ENCODE peak calls at places on chromosomes 16 and 17, in seven cellular contexts. One of them, this sample, is unnamed.

GRCh38 chr16:19361587-19361986 is 56.1 kb upstream of the TMC5 start:
- DNase-seq in fibroblast of the conjunctiva: no peak
- DNase-seq in tibial nerve: no peak
- DNase-seq in activated effector memory CD4-positive, alpha-beta T cell treated with Interleukin-2 at 50 U/mL for 16 hours: no peak
- DNase-seq in amygdala: no peak
- DNase-seq in Ammon's horn: no peak
- DNase-seq in skeletal muscle cell: no peak
- DNase-seq in this sample: no peak

GRCh38 chr16:11273721-11274324 is 394 bp upstream of the PRM3 start:
- DNase-seq in fibroblast of the conjunctiva: no peak
- DNase-seq in tibial nerve: no peak
- DNase-seq in activated effector memory CD4-positive, alpha-beta T cell treated with Interleukin-2 at 50 U/mL for 16 hours: no peak
- DNase-seq in amygdala: no peak
- DNase-seq in Ammon's horn: no peak
- DNase-seq in skeletal muscle cell: no peak
- DNase-seq in this sample: no peak

GRCh38 chr17:44130693-44131349 is 7.4 kb upstream of the HDAC5 start:
- DNase-seq in fibroblast of the conjunctiva: no peak
- DNase-seq in tibial nerve: no peak
- DNase-seq in activated effector memory CD4-positive, alpha-beta T cell treated with Interleukin-2 at 50 U/mL for 16 hours: no peak
- DNase-seq in amygdala: no peak
- DNase-seq in Ammon's horn: no peak
- DNase-seq in skeletal muscle cell: no peak
- DNase-seq in this sample: no peak

GRCh38 chr17:68184141-68184571 is 63.7 kb upstream of the AMZ2 start:
- DNase-seq in fibroblast of the conjunctiva: no peak
- DNase-seq in tibial nerve: no peak
- DNase-seq in activated effector memory CD4-positive, alpha-beta T cell treated with Interleukin-2 at 50 U/mL for 16 hours: no peak
- DNase-seq in amygdala: no peak
- DNase-seq in Ammon's horn: no peak
- DNase-seq in skeletal muscle cell: no peak
- DNase-seq in this sample: no peak

GRCh38 chr16:86730086-86730485 is 151.7 kb downstream of the FOXL1 start:
- DNase-seq in fibroblast of the conjunctiva: no peak
- DNase-seq in tibial nerve: no peak
- DNase-seq in activated effector memory CD4-positive, alpha-beta T cell treated with Interleukin-2 at 50 U/mL for 16 hours: no peak
- DNase-seq in amygdala: no peak
- DNase-seq in Ammon's horn: no peak
- DNase-seq in skeletal muscle cell: no peak
- DNase-seq in this sample: no peak

GRCh38 chr16:75246504-75247205 is 4.8 kb downstream of the BCAR1 start:
- DNase-seq in fibroblast of the conjunctiva: no peak
- DNase-seq in tibial nerve: no peak
- DNase-seq in activated effector memory CD4-positive, alpha-beta T cell treated with Interleukin-2 at 50 U/mL for 16 hours: no peak
- DNase-seq in amygdala: no peak
- DNase-seq in Ammon's horn: no peak
- DNase-seq in skeletal muscle cell: no peak
- DNase-seq in this sample: no peak

GRCh38 chr16:819336-819735 is 18.8 kb upstream of the GNG13 start:
- DNase-seq in fibroblast of the conjunctiva: no peak
- DNase-seq in tibial nerve: no peak
- DNase-seq in activated effector memory CD4-positive, alpha-beta T cell treated with Interleukin-2 at 50 U/mL for 16 hours: peak
- DNase-seq in amygdala: no peak
- DNase-seq in Ammon's horn: no peak
- DNase-seq in skeletal muscle cell: no peak
- DNase-seq in this sample: no peak

GRCh38 chr17:29645516-29646051 is 22.9 kb upstream of the CORO6 start:
- DNase-seq in fibroblast of the conjunctiva: peak
- DNase-seq in tibial nerve: peak
- DNase-seq in activated effector memory CD4-positive, alpha-beta T cell treated with Interleukin-2 at 50 U/mL for 16 hours: no peak
- DNase-seq in amygdala: no peak
- DNase-seq in Ammon's horn: peak
- DNase-seq in skeletal muscle cell: peak
- DNase-seq in this sample: peak

GRCh38 chr17:40348562-40349476 is 15.7 kb downstream of the GJD3 start:
- DNase-seq in fibroblast of the conjunctiva: no peak
- DNase-seq in tibial nerve: no peak
- DNase-seq in activated effector memory CD4-positive, alpha-beta T cell treated with Interleukin-2 at 50 U/mL for 16 hours: no peak
- DNase-seq in amygdala: peak
- DNase-seq in Ammon's horn: peak
- DNase-seq in skeletal muscle cell: no peak
- DNase-seq in this sample: peak

GRCh38 chr17:72419866-72420774 is 299.3 kb downstream of the SOX9 start:
- DNase-seq in fibroblast of the conjunctiva: no peak
- DNase-seq in tibial nerve: no peak
- DNase-seq in activated effector memory CD4-positive, alpha-beta T cell treated with Interleukin-2 at 50 U/mL for 16 hours: no peak
- DNase-seq in amygdala: no peak
- DNase-seq in Ammon's horn: peak
- DNase-seq in skeletal muscle cell: no peak
- DNase-seq in this sample: no peak

GRCh38 chr17:20122236-20122879 is 113.2 kb downstream of the SPECC1 start:
- DNase-seq in fibroblast of the conjunctiva: no peak
- DNase-seq in tibial nerve: no peak
- DNase-seq in activated effector memory CD4-positive, alpha-beta T cell treated with Interleukin-2 at 50 U/mL for 16 hours: no peak
- DNase-seq in amygdala: no peak
- DNase-seq in Ammon's horn: peak
- DNase-seq in skeletal muscle cell: no peak
- DNase-seq in this sample: peak

GRCh38 chr17:45307290-45308015 is 9.4 kb downstream of the MAP3K14 start:
- DNase-seq in fibroblast of the conjunctiva: peak
- DNase-seq in tibial nerve: peak
- DNase-seq in activated effector memory CD4-positive, alpha-beta T cell treated with Interleukin-2 at 50 U/mL for 16 hours: no peak
- DNase-seq in amygdala: no peak
- DNase-seq in Ammon's horn: peak
- DNase-seq in skeletal muscle cell: peak
- DNase-seq in this sample: peak

GRCh38 chr17:63445571-63446217 is 412 bp downstream of the CYB561 start:
- DNase-seq in fibroblast of the conjunctiva: no peak
- DNase-seq in tibial nerve: no peak
- DNase-seq in activated effector memory CD4-positive, alpha-beta T cell treated with Interleukin-2 at 50 U/mL for 16 hours: peak
- DNase-seq in amygdala: no peak
- DNase-seq in Ammon's horn: no peak
- DNase-seq in skeletal muscle cell: no peak
- DNase-seq in this sample: no peak

GRCh38 chr17:79617304-79617703 is 6.5 kb upstream of the RBFOX3 start:
- DNase-seq in fibroblast of the conjunctiva: no peak
- DNase-seq in tibial nerve: no peak
- DNase-seq in activated effector memory CD4-positive, alpha-beta T cell treated with Interleukin-2 at 50 U/mL for 16 hours: no peak
- DNase-seq in amygdala: no peak
- DNase-seq in Ammon's horn: no peak
- DNase-seq in skeletal muscle cell: no peak
- DNase-seq in this sample: no peak

GRCh38 chr17:57442914-57443571 is 186.7 kb downstream of the MSI2 start:
- DNase-seq in fibroblast of the conjunctiva: no peak
- DNase-seq in tibial nerve: no peak
- DNase-seq in activated effector memory CD4-positive, alpha-beta T cell treated with Interleukin-2 at 50 U/mL for 16 hours: peak
- DNase-seq in amygdala: no peak
- DNase-seq in Ammon's horn: peak
- DNase-seq in skeletal muscle cell: no peak
- DNase-seq in this sample: no peak

GRCh38 chr16:12362482-12363458 is 386.2 kb downstream of the SNX29 start:
- DNase-seq in fibroblast of the conjunctiva: no peak
- DNase-seq in tibial nerve: peak
- DNase-seq in activated effector memory CD4-positive, alpha-beta T cell treated with Interleukin-2 at 50 U/mL for 16 hours: no peak
- DNase-seq in amygdala: no peak
- DNase-seq in Ammon's horn: peak
- DNase-seq in skeletal muscle cell: no peak
- DNase-seq in this sample: peak

GRCh38 chr16:7272567-7273158 is 60.0 kb upstream of the RBFOX1 start:
- DNase-seq in fibroblast of the conjunctiva: no peak
- DNase-seq in tibial nerve: no peak
- DNase-seq in activated effector memory CD4-positive, alpha-beta T cell treated with Interleukin-2 at 50 U/mL for 16 hours: no peak
- DNase-seq in amygdala: no peak
- DNase-seq in Ammon's horn: no peak
- DNase-seq in skeletal muscle cell: no peak
- DNase-seq in this sample: no peak

GRCh38 chr16:85090166-85090565 is 22.1 kb downstream of the CIBAR2 start:
- DNase-seq in fibroblast of the conjunctiva: no peak
- DNase-seq in tibial nerve: no peak
- DNase-seq in activated effector memory CD4-positive, alpha-beta T cell treated with Interleukin-2 at 50 U/mL for 16 hours: no peak
- DNase-seq in amygdala: no peak
- DNase-seq in Ammon's horn: no peak
- DNase-seq in skeletal muscle cell: no peak
- DNase-seq in this sample: no peak

GRCh38 chr17:49031965-49032928 is 35.1 kb downstream of the IGF2BP1 start:
- DNase-seq in fibroblast of the conjunctiva: peak
- DNase-seq in tibial nerve: peak
- DNase-seq in activated effector memory CD4-positive, alpha-beta T cell treated with Interleukin-2 at 50 U/mL for 16 hours: no peak
- DNase-seq in amygdala: peak
- DNase-seq in Ammon's horn: peak
- DNase-seq in skeletal muscle cell: peak
- DNase-seq in this sample: peak